ENCODE peak calls at places on chromosomes 1 and 21, in seven cellular contexts. One of them, this sample, is unnamed.

GRCh38 chr1:62849031-62849430 is 65.1 kb downstream of the ATG4C start:
- DNase-seq in CD8-positive, alpha-beta T cell: no peak
- DNase-seq in fibroblast of mammary gland: no peak
- DNase-seq in transverse colon: no peak
- DNase-seq in tibial artery: no peak
- DNase-seq in esophagus squamous epithelium: no peak
- DNase-seq in heart left ventricle: no peak
- DNase-seq in this sample: no peak

GRCh38 chr1:55428944-55429931 is 214.1 kb upstream of the USP24 start:
- DNase-seq in CD8-positive, alpha-beta T cell: no peak
- DNase-seq in fibroblast of mammary gland: peak; percentile 99
- DNase-seq in transverse colon: peak; percentile 11
- DNase-seq in tibial artery: peak; percentile 88
- DNase-seq in esophagus squamous epithelium: no peak
- DNase-seq in heart left ventricle: no peak
- DNase-seq in this sample: peak; percentile 96

GRCh38 chr1:86741947-86742572 is 37.7 kb downstream of the SH3GLB1 start:
- DNase-seq in CD8-positive, alpha-beta T cell: peak; percentile 53
- DNase-seq in fibroblast of mammary gland: peak; percentile 51
- DNase-seq in transverse colon: peak; percentile 20
- DNase-seq in tibial artery: no peak
- DNase-seq in esophagus squamous epithelium: no peak
- DNase-seq in heart left ventricle: no peak
- DNase-seq in this sample: peak; percentile 59

GRCh38 chr1:44330935-44331334 is 24.1 kb downstream of the ERI3 start:
- DNase-seq in CD8-positive, alpha-beta T cell: no peak
- DNase-seq in fibroblast of mammary gland: no peak
- DNase-seq in transverse colon: no peak
- DNase-seq in tibial artery: no peak
- DNase-seq in esophagus squamous epithelium: no peak
- DNase-seq in heart left ventricle: no peak
- DNase-seq in this sample: no peak

GRCh38 chr1:145849356-145850165 is 4.1 kb downstream of the NUDT17 start:
- DNase-seq in CD8-positive, alpha-beta T cell: no peak
- DNase-seq in fibroblast of mammary gland: peak; percentile 55
- DNase-seq in transverse colon: no peak
- DNase-seq in tibial artery: no peak
- DNase-seq in esophagus squamous epithelium: no peak
- DNase-seq in heart left ventricle: no peak
- DNase-seq in this sample: peak; percentile 62

GRCh38 chr1:93638981-93639380 is 42.7 kb downstream of the BCAR3 start:
- DNase-seq in CD8-positive, alpha-beta T cell: no peak
- DNase-seq in fibroblast of mammary gland: no peak
- DNase-seq in transverse colon: no peak
- DNase-seq in tibial artery: no peak
- DNase-seq in esophagus squamous epithelium: no peak
- DNase-seq in heart left ventricle: no peak
- DNase-seq in this sample: no peak

GRCh38 chr1:6667139-6667538 is 34.5 kb downstream of the DNAJC11 start:
- DNase-seq in CD8-positive, alpha-beta T cell: no peak
- DNase-seq in fibroblast of mammary gland: no peak
- DNase-seq in transverse colon: no peak
- DNase-seq in tibial artery: no peak
- DNase-seq in esophagus squamous epithelium: no peak
- DNase-seq in heart left ventricle: no peak
- DNase-seq in this sample: no peak

GRCh38 chr1:42658880-42659337 is 686 bp downstream of the PPIH start:
- DNase-seq in CD8-positive, alpha-beta T cell: no peak
- DNase-seq in fibroblast of mammary gland: peak; percentile 44
- DNase-seq in transverse colon: no peak
- DNase-seq in tibial artery: no peak
- DNase-seq in esophagus squamous epithelium: no peak
- DNase-seq in heart left ventricle: no peak
- DNase-seq in this sample: peak; percentile 42

GRCh38 chr1:43565600-43566360 is 35.1 kb downstream of the PTPRF start:
- DNase-seq in CD8-positive, alpha-beta T cell: peak; percentile 17
- DNase-seq in fibroblast of mammary gland: peak; percentile 50
- DNase-seq in transverse colon: peak; percentile 41
- DNase-seq in tibial artery: peak; percentile 72
- DNase-seq in esophagus squamous epithelium: no peak
- DNase-seq in heart left ventricle: peak; percentile 78
- DNase-seq in this sample: peak; percentile 56

GRCh38 chr1:62076286-62076685 is 118.4 kb upstream of the L1TD1 start:
- DNase-seq in CD8-positive, alpha-beta T cell: no peak
- DNase-seq in fibroblast of mammary gland: peak; percentile 88
- DNase-seq in transverse colon: no peak
- DNase-seq in tibial artery: no peak
- DNase-seq in esophagus squamous epithelium: no peak
- DNase-seq in heart left ventricle: no peak
- DNase-seq in this sample: peak; percentile 39

GRCh38 chr1:31007462-31007991 is 58.0 kb downstream of the PUM1 start:
- DNase-seq in CD8-positive, alpha-beta T cell: no peak
- DNase-seq in fibroblast of mammary gland: peak; percentile 77
- DNase-seq in transverse colon: no peak
- DNase-seq in tibial artery: no peak
- DNase-seq in esophagus squamous epithelium: no peak
- DNase-seq in heart left ventricle: no peak
- DNase-seq in this sample: peak; percentile 89

GRCh38 chr1:52426391-52426790 is 22.0 kb downstream of the PRPF38A start:
- DNase-seq in CD8-positive, alpha-beta T cell: no peak
- DNase-seq in fibroblast of mammary gland: no peak
- DNase-seq in transverse colon: no peak
- DNase-seq in tibial artery: no peak
- DNase-seq in esophagus squamous epithelium: no peak
- DNase-seq in heart left ventricle: no peak
- DNase-seq in this sample: peak; percentile 18

GRCh38 chr1:20100632-20101355 is 18.5 kb downstream of the PLA2G2D start:
- DNase-seq in CD8-positive, alpha-beta T cell: no peak
- DNase-seq in fibroblast of mammary gland: peak; percentile 72
- DNase-seq in transverse colon: peak; percentile 46
- DNase-seq in tibial artery: no peak
- DNase-seq in esophagus squamous epithelium: no peak
- DNase-seq in heart left ventricle: no peak
- DNase-seq in this sample: peak; percentile 47

GRCh38 chr21:19340954-19341353 is 937.4 kb upstream of the TMPRSS15 start:
- DNase-seq in CD8-positive, alpha-beta T cell: no peak
- DNase-seq in fibroblast of mammary gland: no peak
- DNase-seq in transverse colon: no peak
- DNase-seq in tibial artery: no peak
- DNase-seq in esophagus squamous epithelium: no peak
- DNase-seq in heart left ventricle: no peak
- DNase-seq in this sample: no peak

GRCh38 chr21:19343711-19344110 is 940.1 kb upstream of the TMPRSS15 start:
- DNase-seq in CD8-positive, alpha-beta T cell: no peak
- DNase-seq in fibroblast of mammary gland: no peak
- DNase-seq in transverse colon: no peak
- DNase-seq in tibial artery: no peak
- DNase-seq in esophagus squamous epithelium: no peak
- DNase-seq in heart left ventricle: no peak
- DNase-seq in this sample: no peak

DNA sequence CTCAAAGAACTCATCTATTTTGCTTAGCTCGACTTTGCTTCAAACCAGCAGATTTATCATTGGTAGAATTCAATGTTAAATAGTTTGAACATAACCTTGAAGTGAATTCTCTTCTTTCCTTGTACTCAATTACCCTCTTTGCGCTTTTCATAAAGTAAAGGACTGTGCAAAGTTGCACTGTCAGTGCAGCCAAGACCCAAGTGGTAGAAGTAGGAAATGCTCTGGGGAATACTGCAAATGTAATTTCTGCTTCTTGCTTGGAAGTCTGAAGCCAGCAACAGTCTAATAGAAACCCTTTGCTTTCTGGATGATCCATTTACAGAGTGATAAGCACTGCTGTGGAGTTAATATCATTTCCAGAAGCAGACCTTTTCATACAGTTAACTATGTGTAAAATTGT is 936.7 kb upstream of the TMPRSS15 start:
- DNase-seq in CD8-positive, alpha-beta T cell: no peak
- DNase-seq in fibroblast of mammary gland: no peak
- DNase-seq in transverse colon: no peak
- DNase-seq in tibial artery: no peak
- DNase-seq in esophagus squamous epithelium: no peak
- DNase-seq in heart left ventricle: no peak
- DNase-seq in this sample: no peak
- TF ChIP-seq CTCF in CD8-positive, alpha-beta T cell: no peak
- TF ChIP-seq CTCF in fibroblast of mammary gland: no peak
- TF ChIP-seq CTCF in transverse colon: no peak
- TF ChIP-seq CTCF in tibial artery: no peak
- TF ChIP-seq CTCF in esophagus squamous epithelium: no peak
- TF ChIP-seq CTCF in heart left ventricle: no peak
- TF ChIP-seq CTCF in this sample: no peak

GRCh38 chr1:154502066-154502741 is at the start of the genes SHE and TDRD10:
- DNase-seq in CD8-positive, alpha-beta T cell: peak; percentile 15
- DNase-seq in fibroblast of mammary gland: no peak
- DNase-seq in transverse colon: peak; percentile 9
- DNase-seq in tibial artery: no peak
- DNase-seq in esophagus squamous epithelium: no peak
- DNase-seq in heart left ventricle: peak; percentile 77
- DNase-seq in this sample: no peak

GRCh38 chr1:154499446-154499845 is 2.6 kb upstream of the TDRD10 start:
- DNase-seq in CD8-positive, alpha-beta T cell: no peak
- DNase-seq in fibroblast of mammary gland: no peak
- DNase-seq in transverse colon: no peak
- DNase-seq in tibial artery: no peak
- DNase-seq in esophagus squamous epithelium: no peak
- DNase-seq in heart left ventricle: no peak
- DNase-seq in this sample: no peak

GRCh38 chr1:154501423-154502065 is 475 bp upstream of the TDRD10 start:
- DNase-seq in CD8-positive, alpha-beta T cell: peak; percentile 9
- DNase-seq in fibroblast of mammary gland: no peak
- DNase-seq in transverse colon: peak; percentile 37
- DNase-seq in tibial artery: peak; percentile 77
- DNase-seq in esophagus squamous epithelium: no peak
- DNase-seq in heart left ventricle: peak; percentile 84
- DNase-seq in this sample: no peak

GRCh38 chr1:154502742-154503111 is 515 bp upstream of the SHE start:
- DNase-seq in CD8-positive, alpha-beta T cell: no peak
- DNase-seq in fibroblast of mammary gland: no peak
- DNase-seq in transverse colon: no peak
- DNase-seq in tibial artery: no peak
- DNase-seq in esophagus squamous epithelium: no peak
- DNase-seq in heart left ventricle: no peak
- DNase-seq in this sample: no peak

GRCh38 chr1:154500533-154500932 is 1.5 kb upstream of the TDRD10 start:
- DNase-seq in CD8-positive, alpha-beta T cell: no peak
- DNase-seq in fibroblast of mammary gland: no peak
- DNase-seq in transverse colon: no peak
- DNase-seq in tibial artery: no peak
- DNase-seq in esophagus squamous epithelium: no peak
- DNase-seq in heart left ventricle: no peak
- DNase-seq in this sample: no peak
- H3K4me3 ChIP-seq in CD8-positive, alpha-beta T cell: no peak overlapping the region
- H3K4me3 ChIP-seq in fibroblast of mammary gland: no peak overlapping the region
- H3K4me3 ChIP-seq in transverse colon: peak overlapping the region; percentile 46
- H3K4me3 ChIP-seq in tibial artery: peak overlapping the region; percentile 54
- H3K4me3 ChIP-seq in esophagus squamous epithelium: peak overlapping the region; percentile 77
- H3K4me3 ChIP-seq in heart left ventricle: peak overlapping the region; percentile 78
- H3K4me3 ChIP-seq in this sample: no peak overlapping the region

GRCh38 chr1:27111771-27112573 is 43.0 kb downstream of the SLC9A1 start:
- DNase-seq in CD8-positive, alpha-beta T cell: peak; percentile 63
- DNase-seq in fibroblast of mammary gland: peak; percentile 100
- DNase-seq in transverse colon: peak; percentile 80
- DNase-seq in tibial artery: peak; percentile 87
- DNase-seq in esophagus squamous epithelium: peak; percentile 59
- DNase-seq in heart left ventricle: peak; percentile 85
- DNase-seq in this sample: peak; percentile 99
- TF ChIP-seq CTCF in CD8-positive, alpha-beta T cell: peak; percentile 49
- TF ChIP-seq CTCF in fibroblast of mammary gland: peak; percentile 31
- TF ChIP-seq CTCF in transverse colon: no peak
- TF ChIP-seq CTCF in tibial artery: no peak
- TF ChIP-seq CTCF in esophagus squamous epithelium: peak; percentile 60
- TF ChIP-seq CTCF in heart left ventricle: peak; percentile 28
- TF ChIP-seq CTCF in this sample: peak; percentile 52

DNA sequence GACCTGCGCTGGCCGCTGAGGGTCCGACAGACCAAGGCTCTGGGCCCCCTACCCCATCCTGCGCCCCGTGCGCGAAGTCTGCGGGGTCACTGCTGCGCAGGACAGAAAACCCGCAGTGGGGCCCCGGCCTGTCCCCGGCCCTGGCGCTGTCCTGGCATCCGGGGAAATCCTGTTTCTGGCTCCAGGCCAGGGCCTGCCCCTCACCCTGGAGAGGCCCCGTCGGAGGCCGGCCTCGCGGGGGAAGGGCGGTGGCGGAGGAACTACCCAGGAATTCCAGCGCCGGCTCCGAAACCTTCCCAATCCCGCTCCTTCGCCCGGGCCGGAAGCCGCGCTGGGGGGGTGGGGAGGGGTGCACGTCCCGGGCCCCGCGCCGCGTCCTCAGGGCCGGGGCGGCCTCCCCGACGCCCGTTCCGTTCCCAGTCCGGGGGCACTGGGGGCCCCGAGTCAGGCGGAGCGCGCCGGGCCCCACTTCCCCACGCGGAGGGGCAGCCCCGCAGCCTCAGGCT is 77.0 kb downstream of the MORN1 start:
- DNase-seq in CD8-positive, alpha-beta T cell: no peak
- DNase-seq in fibroblast of mammary gland: no peak
- DNase-seq in transverse colon: peak; percentile 56
- DNase-seq in tibial artery: peak; percentile 88
- DNase-seq in esophagus squamous epithelium: no peak
- DNase-seq in heart left ventricle: peak; percentile 85
- DNase-seq in this sample: peak; percentile 73
- H3K4me3 ChIP-seq in CD8-positive, alpha-beta T cell: peak overlapping the region; percentile 11
- H3K4me3 ChIP-seq in fibroblast of mammary gland: peak overlapping the region; percentile 28
- H3K4me3 ChIP-seq in transverse colon: peak overlapping the region; percentile 61
- H3K4me3 ChIP-seq in tibial artery: peak overlapping the region; percentile 78
- H3K4me3 ChIP-seq in esophagus squamous epithelium: peak overlapping the region; percentile 74
- H3K4me3 ChIP-seq in heart left ventricle: peak overlapping the region; percentile 75
- H3K4me3 ChIP-seq in this sample: peak overlapping the region; percentile 45

GRCh38 chr1:216310776-216311175 is 112.5 kb downstream of the USH2A start:
- DNase-seq in CD8-positive, alpha-beta T cell: no peak
- DNase-seq in fibroblast of mammary gland: peak; percentile 47
- DNase-seq in transverse colon: peak; percentile 12
- DNase-seq in tibial artery: no peak
- DNase-seq in esophagus squamous epithelium: no peak
- DNase-seq in heart left ventricle: no peak
- DNase-seq in this sample: peak; percentile 45
- TF ChIP-seq CTCF in CD8-positive, alpha-beta T cell: no peak
- TF ChIP-seq CTCF in fibroblast of mammary gland: peak; percentile 49
- TF ChIP-seq CTCF in transverse colon: no peak
- TF ChIP-seq CTCF in tibial artery: no peak
- TF ChIP-seq CTCF in esophagus squamous epithelium: peak; percentile 54
- TF ChIP-seq CTCF in heart left ventricle: peak; percentile 45
- TF ChIP-seq CTCF in this sample: peak; percentile 61

This sample was measured in fibroblast of villous mesenchyme.